ENCODE peak calls at places on chromosomes 7 and 10, in four cellular contexts. I is CD8-positive, alpha-beta memory T cell; N is activated CD8-positive, alpha-beta memory T cell treated with anti-CD3 and anti-CD28 coated beads for 48 hours; W is coronary artery. F is an unnamed sample.

GRCh38 chr10:93271347-93271746 is 197.7 kb downstream of the CYP26A1 start:
- DNase-seq in N (no peak), I (no peak), W (no peak), F (no peak)

GRCh38 chr10:5553400-5554170 is 28.8 kb downstream of the CALML3 start:
- DNase-seq in W (no peak), I (no peak), N (no peak), F (no peak)

GRCh38 chr10:30114871-30115270 is 55.5 kb upstream of the JCAD start:
- DNase-seq in N (no peak), W (no peak), I (no peak), F (peak; percentile 61)

GRCh38 chr7:19369806-19370205 is 224.6 kb upstream of the FERD3L start:
- DNase-seq in I (no peak), N (no peak), W (no peak), F (no peak)

GRCh38 chr7:119783799-119784198 is 489.2 kb upstream of the KCND2 start:
- DNase-seq in I (no peak), N (no peak), W (no peak), F (peak; percentile 71)

GRCh38 chr10:91043173-91043910 is 122.5 kb upstream of the ANKRD1 start:
- DNase-seq in N (no peak), W (no peak), I (no peak), F (peak; percentile 56)

GRCh38 chr10:63766766-63767505 is 245.7 kb downstream of the REEP3 start:
- DNase-seq in N (no peak), I (no peak), W (no peak), F (peak; percentile 77)

GRCh38 chr7:77409739-77410545 is 6.2 kb downstream of the GSAP start:
- DNase-seq in I (no peak), W (no peak), N (no peak), F (no peak)

GRCh38 chr10:23702977-23703414 is 264.1 kb downstream of the OTUD1 start:
- DNase-seq in W (no peak), I (peak; percentile 60), N (no peak), F (peak; percentile 18)

GRCh38 chr7:2120251-2120660 is 112.5 kb downstream of the MAD1L1 start:
- DNase-seq in I (peak; percentile 60), W (no peak), N (no peak), F (no peak)

GRCh38 chr7:118059209-118059608 is 124.8 kb upstream of the LSM8 start:
- DNase-seq in N (no peak), I (no peak), W (no peak), F (no peak)

F was measured in endothelial cell of umbilical vein.